ENCODE peak calls at places on chromosomes 7 and 10, in four cellular contexts. One of them, this sample, is unnamed.

GRCh38 chr7:141190467-141190866 is 116.6 kb downstream of the TMEM178B start:
- ATAC-seq in gastroesophageal sphincter: no peak
- ATAC-seq in heart right ventricle: no peak
- ATAC-seq in activated T-cell treated with anti-CD3 and anti-CD28 coated beads, Interleukin-2, amount 50 U/mL, for 72 hours: no peak
- ATAC-seq in this sample: no peak

GRCh38 chr7:128387663-128388485 is 21.9 kb downstream of the IMPDH1 start:
- ATAC-seq in activated T-cell treated with anti-CD3 and anti-CD28 coated beads, Interleukin-2, amount 50 U/mL, for 72 hours: peak; percentile 83
- ATAC-seq in heart right ventricle: peak; percentile 83
- ATAC-seq in gastroesophageal sphincter: peak; percentile 80
- ATAC-seq in this sample: peak; percentile 60

GRCh38 chr7:157977717-157978470 is 609.7 kb downstream of the PTPRN2 start:
- ATAC-seq in activated T-cell treated with anti-CD3 and anti-CD28 coated beads, Interleukin-2, amount 50 U/mL, for 72 hours: no peak
- ATAC-seq in gastroesophageal sphincter: no peak
- ATAC-seq in heart right ventricle: no peak
- ATAC-seq in this sample: no peak

GRCh38 chr7:143104759-143105158 is 27.1 kb upstream of the PIP start:
- ATAC-seq in gastroesophageal sphincter: no peak
- ATAC-seq in heart right ventricle: no peak
- ATAC-seq in activated T-cell treated with anti-CD3 and anti-CD28 coated beads, Interleukin-2, amount 50 U/mL, for 72 hours: no peak
- ATAC-seq in this sample: no peak

GRCh38 chr7:99996755-99997544 is 18.4 kb upstream of the ZKSCAN1 start:
- ATAC-seq in heart right ventricle: no peak
- ATAC-seq in gastroesophageal sphincter: no peak
- ATAC-seq in activated T-cell treated with anti-CD3 and anti-CD28 coated beads, Interleukin-2, amount 50 U/mL, for 72 hours: no peak
- ATAC-seq in this sample: no peak

GRCh38 chr7:147207988-147208387 is 1091.4 kb downstream of the CNTNAP2 start:
- ATAC-seq in heart right ventricle: no peak
- ATAC-seq in gastroesophageal sphincter: no peak
- ATAC-seq in activated T-cell treated with anti-CD3 and anti-CD28 coated beads, Interleukin-2, amount 50 U/mL, for 72 hours: no peak
- ATAC-seq in this sample: no peak

GRCh38 chr7:151382079-151382885 is 27.6 kb downstream of the WDR86 start:
- ATAC-seq in heart right ventricle: no peak
- ATAC-seq in activated T-cell treated with anti-CD3 and anti-CD28 coated beads, Interleukin-2, amount 50 U/mL, for 72 hours: peak; percentile 40
- ATAC-seq in gastroesophageal sphincter: no peak
- ATAC-seq in this sample: no peak

GRCh38 chr10:27391325-27391724 is 112.8 kb upstream of the RAB18 start:
- ATAC-seq in heart right ventricle: no peak
- ATAC-seq in gastroesophageal sphincter: no peak
- ATAC-seq in activated T-cell treated with anti-CD3 and anti-CD28 coated beads, Interleukin-2, amount 50 U/mL, for 72 hours: no peak
- ATAC-seq in this sample: no peak

GRCh38 chr10:88531383-88532092 is 51.6 kb downstream of the RNLS start:
- ATAC-seq in activated T-cell treated with anti-CD3 and anti-CD28 coated beads, Interleukin-2, amount 50 U/mL, for 72 hours: no peak
- ATAC-seq in heart right ventricle: no peak
- ATAC-seq in gastroesophageal sphincter: no peak
- ATAC-seq in this sample: no peak

GRCh38 chr7:142889825-142890224 is 4.3 kb upstream of the TRPV6 start:
- ATAC-seq in activated T-cell treated with anti-CD3 and anti-CD28 coated beads, Interleukin-2, amount 50 U/mL, for 72 hours: no peak
- ATAC-seq in gastroesophageal sphincter: no peak
- ATAC-seq in heart right ventricle: no peak
- ATAC-seq in this sample: no peak

GRCh38 chr10:112535432-112536038 is 88.5 kb downstream of the VTI1A start:
- ATAC-seq in gastroesophageal sphincter: no peak
- ATAC-seq in heart right ventricle: no peak
- ATAC-seq in activated T-cell treated with anti-CD3 and anti-CD28 coated beads, Interleukin-2, amount 50 U/mL, for 72 hours: no peak
- ATAC-seq in this sample: no peak

GRCh38 chr10:33136781-33137180 is 178.8 kb upstream of the ITGB1 start:
- ATAC-seq in heart right ventricle: no peak
- ATAC-seq in activated T-cell treated with anti-CD3 and anti-CD28 coated beads, Interleukin-2, amount 50 U/mL, for 72 hours: peak; percentile 54
- ATAC-seq in gastroesophageal sphincter: no peak
- ATAC-seq in this sample: peak; percentile 79

GRCh38 chr7:129686063-129686462 is 74.5 kb downstream of the NRF1 start:
- ATAC-seq in activated T-cell treated with anti-CD3 and anti-CD28 coated beads, Interleukin-2, amount 50 U/mL, for 72 hours: no peak
- ATAC-seq in gastroesophageal sphincter: no peak
- ATAC-seq in heart right ventricle: no peak
- ATAC-seq in this sample: no peak

GRCh38 chr7:8146156-8146555 is 115.8 kb downstream of the ICA1 start:
- ATAC-seq in gastroesophageal sphincter: no peak
- ATAC-seq in activated T-cell treated with anti-CD3 and anti-CD28 coated beads, Interleukin-2, amount 50 U/mL, for 72 hours: no peak
- ATAC-seq in heart right ventricle: no peak
- ATAC-seq in this sample: no peak

GRCh38 chr7:131061818-131062217 is 265.9 kb upstream of the MKLN1 start:
- ATAC-seq in heart right ventricle: peak; percentile 41
- ATAC-seq in gastroesophageal sphincter: no peak
- ATAC-seq in activated T-cell treated with anti-CD3 and anti-CD28 coated beads, Interleukin-2, amount 50 U/mL, for 72 hours: no peak
- ATAC-seq in this sample: no peak

GRCh38 chr7:3106353-3106752 is 62.7 kb upstream of the CARD11 start:
- ATAC-seq in activated T-cell treated with anti-CD3 and anti-CD28 coated beads, Interleukin-2, amount 50 U/mL, for 72 hours: peak; percentile 89
- ATAC-seq in heart right ventricle: no peak
- ATAC-seq in gastroesophageal sphincter: no peak
- ATAC-seq in this sample: no peak

GRCh38 chr7:13778967-13779366 is 210.5 kb downstream of the ETV1 start:
- ATAC-seq in activated T-cell treated with anti-CD3 and anti-CD28 coated beads, Interleukin-2, amount 50 U/mL, for 72 hours: peak; percentile 93
- ATAC-seq in gastroesophageal sphincter: no peak
- ATAC-seq in heart right ventricle: no peak
- ATAC-seq in this sample: no peak

GRCh38 chr10:50152792-50153272 is 85.1 kb downstream of the WASHC2A start:
- ATAC-seq in activated T-cell treated with anti-CD3 and anti-CD28 coated beads, Interleukin-2, amount 50 U/mL, for 72 hours: no peak
- ATAC-seq in heart right ventricle: no peak
- ATAC-seq in gastroesophageal sphincter: no peak
- ATAC-seq in this sample: peak; percentile 62

GRCh38 chr10:68501691-68502090 is 25.6 kb downstream of the SLC25A16 start:
- ATAC-seq in activated T-cell treated with anti-CD3 and anti-CD28 coated beads, Interleukin-2, amount 50 U/mL, for 72 hours: no peak
- ATAC-seq in gastroesophageal sphincter: no peak
- ATAC-seq in heart right ventricle: no peak
- ATAC-seq in this sample: no peak

GRCh38 chr7:66145404-66145843 is 30.8 kb downstream of the CRCP start:
- ATAC-seq in heart right ventricle: peak; percentile 84
- ATAC-seq in activated T-cell treated with anti-CD3 and anti-CD28 coated beads, Interleukin-2, amount 50 U/mL, for 72 hours: no peak
- ATAC-seq in gastroesophageal sphincter: peak; percentile 76
- ATAC-seq in this sample: no peak

GRCh38 chr10:78408011-78408410 is 374.3 kb downstream of the RPS24 start:
- ATAC-seq in gastroesophageal sphincter: no peak
- ATAC-seq in activated T-cell treated with anti-CD3 and anti-CD28 coated beads, Interleukin-2, amount 50 U/mL, for 72 hours: no peak
- ATAC-seq in heart right ventricle: no peak
- ATAC-seq in this sample: no peak

GRCh38 chr10:96619120-96619519 is 32.3 kb upstream of the TM9SF3 start:
- ATAC-seq in gastroesophageal sphincter: no peak
- ATAC-seq in heart right ventricle: peak; percentile 32
- ATAC-seq in activated T-cell treated with anti-CD3 and anti-CD28 coated beads, Interleukin-2, amount 50 U/mL, for 72 hours: no peak
- ATAC-seq in this sample: no peak

GRCh38 chr10:27225642-27226257 is 14.8 kb downstream of the ACBD5 start:
- ATAC-seq in heart right ventricle: no peak
- ATAC-seq in activated T-cell treated with anti-CD3 and anti-CD28 coated beads, Interleukin-2, amount 50 U/mL, for 72 hours: peak; percentile 61
- ATAC-seq in gastroesophageal sphincter: no peak
- ATAC-seq in this sample: no peak

GRCh38 chr7:65966167-65966566 is 15.8 kb downstream of the GUSB start:
- ATAC-seq in gastroesophageal sphincter: no peak
- ATAC-seq in heart right ventricle: no peak
- ATAC-seq in activated T-cell treated with anti-CD3 and anti-CD28 coated beads, Interleukin-2, amount 50 U/mL, for 72 hours: no peak
- ATAC-seq in this sample: no peak

This sample was measured in esophagus mucosa.